ENCODE peak calls at places on chromosome 18, in six cellular contexts. K is sigmoid colon, L is lung, A is left ventricle myocardium inferior, U is psoas muscle, V is mucosa of descending colon. W is an unnamed sample. For H3K36me3 and H3K9me3, the result is how much of the 10 kb centered on the place peaks cover.

GRCh38 chr18:34342960-34343359 is 118.2 kb upstream of the NOL4 start:
- DNase-seq in K (no peak), L (no peak), A (no peak), U (no peak), V (no peak), W (no peak)

GRCh38 chr18:70431203-70431624 is 142.4 kb downstream of the SOCS6 start:
- DNase-seq in K (no peak), L (no peak), A (no peak), U (no peak), V (no peak), W (no peak)

GRCh38 chr18:13562494-13563029 is 163.8 kb downstream of the FAM210A start:
- DNase-seq in K (no peak), L (no peak), A (no peak), U (no peak), V (no peak), W (no peak)

GRCh38 chr18:42038936-42039335 is 83.9 kb downstream of the PIK3C3 start:
- DNase-seq in K (no peak), L (no peak), A (no peak), U (no peak), V (no peak), W (no peak)

GRCh38 chr18:28108801-28109200 is 68.1 kb downstream of the CDH2 start:
- DNase-seq in K (no peak), L (no peak), A (no peak), U (no peak), V (no peak), W (no peak)

GRCh38 chr18:9380101-9380500 is 45.5 kb downstream of the TWSG1 start:
- DNase-seq in K (no peak), L (no peak), A (no peak), U (no peak), V (no peak), W (no peak)

GRCh38 chr18:24763765-24764548 is 303.5 kb downstream of the HRH4 start:
- DNase-seq in K (peak), L (no peak), A (peak), U (peak), V (no peak), W (no peak)

GRCh38 chr18:28342231-28342630 is 165.3 kb upstream of the CDH2 start:
- DNase-seq in K (no peak), L (no peak), A (no peak), U (no peak), V (no peak), W (no peak)

GRCh38 chr18:60980422-60981005 is 352.7 kb upstream of the CDH20 start:
- DNase-seq in K (no peak), L (no peak), A (no peak), U (no peak), V (no peak), W (no peak)

GRCh38 chr18:47881752-47882455 is 48.6 kb downstream of the SMAD2 start:
- DNase-seq in K (no peak), L (no peak), A (no peak), U (no peak), V (no peak), W (no peak)

GRCh38 chr18:48061781-48062570 is 131.5 kb upstream of the SMAD2 start:
- DNase-seq in K (no peak), L (no peak), A (no peak), U (no peak), V (no peak), W (no peak)

GRCh38 chr18:46096651-46097300 is 1.3 kb downstream of the ATP5F1A start:
- DNase-seq in K (no peak), L (no peak), A (no peak), U (no peak), V (peak), W (peak)

GRCh38 chr18:79923896-79924585 is 27.4 kb downstream of the SLC66A2 start:
- DNase-seq in K (peak), L (no peak), A (no peak), U (no peak), V (peak), W (peak)

GRCh38 chr18:10312316-10313015 is 142.0 kb upstream of the APCDD1 start:
- DNase-seq in K (no peak), L (no peak), A (no peak), U (no peak), V (no peak), W (no peak)

GRCh38 chr18:48622911-48623431 is 84.1 kb downstream of the CTIF start:
- DNase-seq in K (no peak), L (no peak), A (no peak), U (no peak), V (no peak), W (no peak)

GRCh38 chr18:50117876-50118275 is 77.1 kb downstream of the MYO5B start:
- DNase-seq in K (no peak), L (no peak), A (no peak), U (no peak), V (no peak), W (no peak)

GRCh38 chr18:12287684-12288405 is 20.2 kb upstream of the TUBB6 start:
- DNase-seq in K (peak), L (peak), A (peak), U (peak), V (peak), W (peak)

GRCh38 chr18:57802166-57802868 is 798 bp downstream of the ATP8B1 start:
- DNase-seq in K (no peak), L (no peak), A (no peak), U (no peak), V (peak), W (no peak)

GRCh38 chr18:51030537-51031258 is 685 bp downstream of the SMAD4 start:
- DNase-seq in K (peak), L (peak), A (peak), U (peak), V (peak), W (peak)

GRCh38 chr18:3062798-3063563 is 50.0 kb upstream of the LPIN2 start:
- DNase-seq in K (peak), L (peak), A (peak), U (peak), V (peak), W (peak)

GRCh38 chr18:39799010-39799409 is 2156.0 kb upstream of the PIK3C3 start:
- DNase-seq in K (no peak), L (no peak), A (no peak), U (no peak), V (no peak), W (no peak)

GRCh38 chr18:11981633-11982366 is 493 bp downstream of the IMPA2 start:
- DNase-seq in K (peak), L (peak), A (peak), U (peak), V (peak), W (no peak)

GRCh38 chr18:32618501-32618985 is 147.9 kb upstream of the GAREM1 start:
- DNase-seq in K (no peak), L (no peak), A (no peak), U (no peak), V (no peak), W (no peak)

GRCh38 chr18:36247036-36247435 is 50.5 kb upstream of the FHOD3 start:
- DNase-seq in K (no peak), L (no peak), A (no peak), U (no peak), V (no peak), W (no peak)

GRCh38 chr18:26317353-26317865 is 91.2 kb downstream of the TAF4B start:
- DNase-seq in K (no peak), L (no peak), A (no peak), U (no peak), V (no peak), W (no peak)

GRCh38 chr18:25873833-25874232 is 216.6 kb downstream of the SS18 start:
- DNase-seq in K (no peak), L (no peak), A (no peak), U (no peak), V (no peak), W (no peak)

GRCh38 chr18:2651981-2652380 is 3.5 kb upstream of the SMCHD1 start:
- DNase-seq in K (no peak), L (no peak), A (no peak), U (no peak), V (no peak), W (no peak)

GRCh38 chr18:55398858-55399257 is 189.1 kb downstream of the TCF4 start:
- DNase-seq in K (no peak), L (no peak), A (no peak), U (no peak), V (no peak), W (no peak)

GRCh38 chr18:55395811-55396210 is 192.2 kb downstream of the TCF4 start:
- DNase-seq in K (no peak), L (no peak), A (no peak), U (no peak), V (no peak), W (no peak)

GRCh38 chr18:55396267-55396905 is 191.6 kb downstream of the TCF4 start:
- DNase-seq in K (no peak), L (no peak), A (no peak), U (no peak), V (no peak), W (no peak)

GRCh38 chr18:55400590-55401274 is 187.3 kb downstream of the TCF4 start:
- DNase-seq in K (no peak), L (no peak), A (no peak), U (no peak), V (no peak), W (no peak)

DNA sequence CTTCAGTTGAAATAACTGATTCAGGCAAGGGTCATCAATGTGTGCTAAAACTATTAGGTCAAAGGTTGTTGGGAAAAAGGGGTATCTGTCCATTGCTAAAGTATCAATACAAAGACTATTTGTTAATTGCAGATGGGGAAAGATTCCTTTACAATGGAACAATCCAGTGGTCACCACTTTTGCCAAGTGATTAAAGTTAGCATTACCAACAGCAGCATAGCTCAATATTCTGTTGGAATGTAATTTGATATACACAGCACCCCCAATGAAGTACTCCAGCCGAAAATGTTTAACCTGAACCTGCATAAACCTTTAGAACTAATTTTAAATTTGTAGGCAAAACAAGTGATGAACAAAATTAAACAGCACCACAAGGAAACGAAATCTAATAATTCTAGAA is 191.0 kb downstream of the TCF4 start:
- DNase-seq in K (no peak), L (no peak), A (no peak), U (no peak), V (no peak), W (no peak)
- H3K36me3 ChIP-seq in K (under half), L (under half), A (under half), U (under half), V (under half), W (under half)

GRCh38 chr18:77705301-77705700 is 455.7 kb downstream of the GALR1 start:
- DNase-seq in K (no peak), L (no peak), A (no peak), U (no peak), V (no peak), W (no peak)

GRCh38 chr18:77700051-77700450 is 450.4 kb downstream of the GALR1 start:
- DNase-seq in K (no peak), L (no peak), A (no peak), U (no peak), V (no peak), W (no peak)

GRCh38 chr18:77702686-77703085 is 453.0 kb downstream of the GALR1 start:
- DNase-seq in K (no peak), L (no peak), A (no peak), U (no peak), V (no peak), W (peak)

DNA sequence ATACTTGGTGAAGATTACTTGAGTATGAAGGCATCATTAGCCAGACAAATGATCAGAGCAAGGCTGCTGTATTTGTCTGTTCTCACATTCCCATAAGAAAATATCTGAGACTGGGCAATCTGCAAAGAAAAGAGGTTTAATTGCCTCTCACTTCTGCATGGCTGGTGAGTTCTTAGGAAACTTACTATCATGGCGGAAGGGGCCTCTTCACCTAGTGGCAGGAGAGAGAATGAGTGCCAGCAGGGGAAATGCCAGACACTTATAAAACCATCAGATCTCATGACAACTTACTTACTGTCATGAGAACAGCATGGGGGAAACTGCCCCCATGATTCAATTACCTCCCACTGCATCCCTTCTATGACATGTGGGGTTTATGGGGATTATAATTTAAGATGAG is 452.3 kb downstream of the GALR1 start:
- DNase-seq in K (no peak), L (no peak), A (no peak), U (no peak), V (no peak), W (no peak)
- TF ChIP-seq CTCF in K (no peak), L (no peak), A (no peak), U (no peak), V (no peak), W (peak)

GRCh38 chr18:71673498-71673897 is 870.6 kb downstream of the CBLN2 start:
- DNase-seq in K (no peak), L (no peak), A (no peak), U (no peak), V (no peak), W (no peak)
- H3K9me3 ChIP-seq in K (under half), L (under half), A (under half), U (under half), V (under half), W (under half)

DNA sequence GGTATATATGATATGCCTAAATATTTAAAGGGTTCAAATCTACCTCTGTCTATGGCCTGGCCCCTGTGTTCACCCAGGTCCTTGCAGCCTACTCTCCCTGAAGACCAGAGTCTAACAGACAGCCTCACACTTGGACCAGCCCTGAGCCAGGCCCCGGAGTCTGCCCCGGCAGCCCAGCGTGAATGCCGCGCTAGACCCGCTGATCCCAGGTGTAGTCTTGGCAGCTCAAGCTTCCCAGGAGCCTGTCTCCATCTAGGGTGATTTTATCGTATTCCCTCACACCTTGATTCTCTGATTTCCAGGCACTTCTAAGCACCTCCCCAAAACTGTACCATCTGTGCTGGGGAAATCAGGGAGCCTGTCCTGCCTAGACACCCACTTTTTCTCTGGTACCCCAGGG is 33.8 kb downstream of the ZNF532 start:
- DNase-seq in K (no peak), L (no peak), A (no peak), U (no peak), V (no peak), W (no peak)
- H3K36me3 ChIP-seq in K (under half), L (under half), A (under half), U (under half), V (under half), W (half or more)